ENCODE peak calls at places on chromosome 1, in eight cellular contexts. A is Caki2; U is NCI-H1092 treated with DMSO at 0.1 percent for 48 hours; V is substantia nigra; S is stimulated activated CD4-positive, alpha-beta T cell treated with anti-CD3 and anti-CD28 coated beads, TNF-alpha, amount 100 ng/mL, for 1 hour; H is iris pigment epithelial cell; D is non-pigmented ciliary epithelial cell; Q is germinal center. O is an unnamed sample.

GRCh38 chr1:186838380-186839076 is 9.8 kb downstream of the PLA2G4A start:
- DNase-seq in A (no peak), U (no peak), V (no peak), S (no peak), H (no peak), D (no peak), Q (no peak), O (no peak)

GRCh38 chr1:86389315-86389714 is 6.8 kb downstream of the ODF2L start:
- DNase-seq in A (no peak), U (no peak), V (no peak), S (no peak), H (no peak), D (no peak), Q (no peak), O (no peak)

GRCh38 chr1:29653034-29653810 is 416.9 kb downstream of the PTPRU start:
- DNase-seq in A (no peak), U (no peak), V (no peak), S (no peak), H (no peak), D (no peak), Q (no peak), O (peak; percentile 39)

GRCh38 chr1:15018767-15019166 is 134.8 kb upstream of the TMEM51 start:
- DNase-seq in A (no peak), U (no peak), V (no peak), S (no peak), H (no peak), D (no peak), Q (no peak), O (no peak)

GRCh38 chr1:84143796-84144565 is at the start of gene PRKACB:
- DNase-seq in A (peak; percentile 5), U (no peak), V (no peak), S (no peak), H (peak; percentile 77), D (no peak), Q (peak; percentile 19), O (no peak)

GRCh38 chr1:154969246-154969645 is 1.3 kb downstream of the SHC1 start:
- DNase-seq in A (no peak), U (no peak), V (no peak), S (no peak), H (no peak), D (no peak), Q (no peak), O (no peak)

GRCh38 chr1:9351654-9352271 is 59.1 kb downstream of the SPSB1 start:
- DNase-seq in A (no peak), U (no peak), V (no peak), S (no peak), H (no peak), D (no peak), Q (no peak), O (peak; percentile 46)

GRCh38 chr1:84883286-84883685 is 9.7 kb downstream of the LPAR3 start:
- DNase-seq in A (no peak), U (no peak), V (no peak), S (no peak), H (peak; percentile 68), D (peak; percentile 34), Q (no peak), O (no peak)

GRCh38 chr1:149846600-149847466 is 52.5 kb upstream of the BOLA1 start:
- DNase-seq in A (no peak), U (no peak), V (no peak), S (no peak), H (no peak), D (no peak), Q (no peak), O (no peak)

GRCh38 chr1:245822997-245823396 is 668.2 kb downstream of the KIF26B start:
- DNase-seq in A (peak; percentile 70), U (no peak), V (no peak), S (no peak), H (peak; percentile 95), D (peak; percentile 87), Q (no peak), O (no peak)

GRCh38 chr1:19009882-19010321 is 53.4 kb upstream of the IFFO2 start:
- DNase-seq in A (peak; percentile 99), U (no peak), V (no peak), S (no peak), H (peak; percentile 78), D (peak; percentile 83), Q (no peak), O (no peak)

GRCh38 chr1:15352122-15352957 is 57.3 kb upstream of the EFHD2 start:
- DNase-seq in A (peak; percentile 83), U (peak; percentile 49), V (no peak), S (no peak), H (peak; percentile 70), D (no peak), Q (no peak), O (no peak)

GRCh38 chr1:154404984-154405761 is at the start of gene IL6R:
- DNase-seq in A (peak; percentile 89), U (no peak), V (no peak), S (peak; percentile 50), H (peak; percentile 91), D (peak; percentile 36), Q (peak; percentile 61), O (peak; percentile 91)

GRCh38 chr1:111739984-111740765 is 980 bp upstream of the INKA2 start:
- DNase-seq in A (peak; percentile 27), U (peak; percentile 83), V (no peak), S (no peak), H (peak; percentile 76), D (no peak), Q (peak; percentile 29), O (peak; percentile 94)

GRCh38 chr1:24186711-24186992 is 437 bp downstream of the IFNLR1 start:
- DNase-seq in A (no peak), U (no peak), V (no peak), S (no peak), H (no peak), D (no peak), Q (no peak), O (no peak)

GRCh38 chr1:210438928-210439841 is 110.5 kb downstream of the HHAT start:
- DNase-seq in A (peak; percentile 93), U (no peak), V (no peak), S (no peak), H (peak; percentile 81), D (peak; percentile 93), Q (no peak), O (no peak)

GRCh38 chr1:88888755-88889154 is 2.6 kb downstream of the GTF2B start:
- DNase-seq in A (no peak), U (no peak), V (no peak), S (no peak), H (no peak), D (no peak), Q (no peak), O (no peak)

GRCh38 chr1:209850342-209850979 is 22.7 kb downstream of the UTP25 start:
- DNase-seq in A (peak; percentile 49), U (peak; percentile 38), V (no peak), S (peak; percentile 16), H (peak; percentile 87), D (no peak), Q (peak; percentile 30), O (peak; percentile 72)

GRCh38 chr1:53390261-53390660 is 62.4 kb upstream of the LRP8 start:
- DNase-seq in A (no peak), U (no peak), V (peak; percentile 14), S (no peak), H (no peak), D (no peak), Q (peak; percentile 62), O (no peak)

O was measured in H7.